ENCODE peak calls at places on chromosomes 5 and 9, in six cellular contexts. H is CD8-positive, alpha-beta T cell; X is aorta; G is hepatocyte; R is fibroblast of lung; D is stomach. Z is an unnamed sample.

GRCh38 chr9:129336601-129337286 is 158.7 kb upstream of the IER5L start:
- DNase-seq in R (peak; percentile 89), G (peak; percentile 81), D (peak; percentile 67), H (peak; percentile 40), X (no peak), Z (no peak)

GRCh38 chr5:146533260-146533857 is 17.4 kb upstream of the GPR151 start:
- DNase-seq in X (peak; percentile 71), D (peak; percentile 80), G (peak; percentile 86), H (peak; percentile 71), R (peak; percentile 54), Z (peak; percentile 64)

GRCh38 chr5:150059623-150060022 is 26.7 kb downstream of the CSF1R start:
- DNase-seq in H (no peak), D (no peak), G (no peak), R (no peak), X (no peak), Z (no peak)

GRCh38 chr9:20884985-20885593 is 146.4 kb downstream of the HACD4 start:
- DNase-seq in R (peak; percentile 42), D (peak; percentile 67), G (peak; percentile 62), H (peak; percentile 58), X (peak; percentile 75), Z (peak; percentile 19)

GRCh38 chr9:24257726-24258125 is 288.0 kb downstream of the IZUMO3 start:
- DNase-seq in R (peak; percentile 69), X (no peak), H (no peak), G (no peak), D (no peak), Z (no peak)

GRCh38 chr5:147081256-147081872 is 153.5 kb upstream of the STK32A start:
- DNase-seq in X (no peak), G (no peak), H (no peak), R (peak; percentile 46), D (no peak), Z (no peak)

GRCh38 chr9:108786756-108787663 is 68.8 kb downstream of the ACTL7B start:
- DNase-seq in H (no peak), G (peak; percentile 49), R (peak; percentile 64), X (peak; percentile 55), D (no peak), Z (no peak)

GRCh38 chr5:115713408-115713807 is 87.6 kb upstream of the TMED7 start:
- DNase-seq in H (no peak), G (no peak), D (no peak), R (no peak), X (no peak), Z (no peak)

GRCh38 chr9:114117996-114118830 is 19.1 kb upstream of the KIF12 start:
- DNase-seq in H (no peak), G (peak; percentile 48), R (no peak), X (no peak), D (peak; percentile 67), Z (no peak)

GRCh38 chr9:20271107-20271506 is 351.2 kb downstream of the MLLT3 start:
- DNase-seq in D (no peak), X (no peak), R (no peak), H (no peak), G (no peak), Z (no peak)

GRCh38 chr5:154271936-154272514 is 81.5 kb downstream of the GALNT10 start:
- DNase-seq in G (no peak), X (no peak), H (no peak), D (no peak), R (no peak), Z (no peak)

DNA sequence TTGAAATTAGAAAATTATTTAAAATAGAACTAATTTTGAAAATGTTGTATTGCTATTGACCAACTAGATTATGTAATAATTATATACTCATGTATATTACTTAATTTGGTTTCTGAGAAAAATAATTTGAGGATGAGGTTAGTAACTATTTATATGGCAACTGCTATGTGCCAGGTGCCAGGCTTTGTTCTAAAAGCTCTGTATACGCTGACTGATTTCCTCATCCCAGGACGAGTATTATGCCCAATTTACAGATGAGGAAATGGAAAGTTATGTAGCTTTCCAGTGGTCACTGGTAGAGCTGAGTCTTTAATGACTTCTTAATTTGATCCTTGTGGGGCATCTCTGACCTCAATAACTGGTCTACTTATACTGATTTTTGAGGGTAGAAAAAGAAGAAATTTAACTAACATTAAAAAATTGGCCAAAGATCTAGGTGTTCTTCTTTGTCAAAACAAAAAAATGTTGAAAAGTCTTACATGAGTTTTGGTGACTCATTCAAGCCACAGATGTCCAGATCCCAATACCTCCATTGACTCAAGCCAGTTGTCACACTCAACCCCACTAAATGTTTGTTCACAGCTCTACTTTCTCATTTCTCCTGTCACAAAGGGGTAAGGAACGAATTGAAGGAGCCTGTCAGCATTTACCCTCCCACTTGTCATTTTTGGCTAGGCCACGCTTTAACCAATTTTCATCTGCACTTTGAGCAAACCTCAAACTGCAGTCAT is 228.1 kb upstream of the MEF2C start:
- DNase-seq in G (no peak), D (no peak), X (no peak), H (no peak), R (peak; percentile 43), Z (no peak)
- H3K4me1 ChIP-seq in G (no peaks in the 10 kb centered on the region), D (no peaks in the 10 kb centered on the region), X (no peaks in the 10 kb centered on the region), H (no peaks in the 10 kb centered on the region), R (no peaks in the 10 kb centered on the region), Z (no peaks in the 10 kb centered on the region)

DNA sequence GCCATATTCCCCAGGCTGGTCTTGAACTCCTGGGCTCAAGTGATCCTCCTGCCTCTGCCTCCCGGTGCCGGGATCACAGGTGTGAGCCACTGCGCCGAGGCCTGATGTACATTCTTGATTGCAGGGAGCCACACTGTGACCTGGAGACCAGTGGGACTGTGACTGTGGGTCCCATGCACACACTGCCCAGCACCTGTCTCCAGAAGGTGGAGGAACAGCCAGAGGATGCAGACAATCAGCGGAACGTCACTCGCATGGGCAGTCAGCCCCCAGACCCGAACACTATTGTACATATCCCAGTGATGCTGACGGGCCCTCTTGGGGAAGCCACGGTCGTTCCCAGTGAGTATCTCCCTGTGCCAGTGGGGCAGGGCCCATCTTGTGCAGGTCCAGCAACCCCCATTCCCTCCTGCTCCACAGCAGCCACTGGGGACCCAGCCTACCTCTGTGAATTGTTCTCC is 147.3 kb downstream of the CACNA1B start:
- DNase-seq in X (no peak), H (no peak), G (no peak), D (peak; percentile 19), R (no peak), Z (peak; percentile 34)
- H3K27me3 ChIP-seq in X (no peaks in the 10 kb centered on the region), H (no peaks in the 10 kb centered on the region), G (peaks cover 54% of the 10 kb centered on the region), D (no peaks in the 10 kb centered on the region), R (peaks cover 4% of the 10 kb centered on the region), Z (no peaks in the 10 kb centered on the region)

DNA sequence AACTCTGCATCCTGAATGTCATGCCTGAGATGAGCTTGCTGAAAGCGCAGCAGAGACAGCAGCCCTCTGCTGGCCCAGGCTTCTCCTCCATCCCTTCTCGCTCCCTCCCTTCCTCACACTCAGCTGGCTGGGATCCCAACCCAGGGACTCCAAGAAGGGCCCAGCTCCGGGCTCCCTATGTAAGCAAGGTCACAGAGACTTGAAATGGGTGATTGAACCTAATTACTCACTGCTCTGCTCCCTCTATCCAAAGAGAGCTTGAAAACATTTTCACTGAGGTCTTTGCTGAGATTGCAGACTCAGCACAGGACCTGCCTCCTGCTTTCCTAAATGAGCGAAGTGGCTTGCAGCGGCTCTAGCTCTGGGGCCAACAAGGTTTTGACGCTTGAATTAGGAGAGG is 42.8 kb downstream of the RAPGEF1 start:
- DNase-seq in H (no peak), G (no peak), X (no peak), R (peak; percentile 51), D (peak; percentile 61), Z (peak; percentile 69)
- H3K4me1 ChIP-seq in H (peaks cover 35% of the 10 kb centered on the region), G (peaks cover 17% of the 10 kb centered on the region), X (no peaks in the 10 kb centered on the region), R (peaks cover 10% of the 10 kb centered on the region), D (peaks cover 86% of the 10 kb centered on the region), Z (peaks cover 92% of the 10 kb centered on the region)

GRCh38 chr5:73434461-73434860 is 14.1 kb downstream of the FOXD1 start:
- DNase-seq in D (no peak), H (no peak), X (no peak), R (no peak), G (no peak), Z (no peak)
- H3K27me3 ChIP-seq in D (peaks cover 33% of the 10 kb centered on the region), H (peaks cover 45% of the 10 kb centered on the region), X (no peaks in the 10 kb centered on the region), R (peaks cover 12% of the 10 kb centered on the region), G (peaks cover 95% of the 10 kb centered on the region), Z (peaks cover 28% of the 10 kb centered on the region)

DNA sequence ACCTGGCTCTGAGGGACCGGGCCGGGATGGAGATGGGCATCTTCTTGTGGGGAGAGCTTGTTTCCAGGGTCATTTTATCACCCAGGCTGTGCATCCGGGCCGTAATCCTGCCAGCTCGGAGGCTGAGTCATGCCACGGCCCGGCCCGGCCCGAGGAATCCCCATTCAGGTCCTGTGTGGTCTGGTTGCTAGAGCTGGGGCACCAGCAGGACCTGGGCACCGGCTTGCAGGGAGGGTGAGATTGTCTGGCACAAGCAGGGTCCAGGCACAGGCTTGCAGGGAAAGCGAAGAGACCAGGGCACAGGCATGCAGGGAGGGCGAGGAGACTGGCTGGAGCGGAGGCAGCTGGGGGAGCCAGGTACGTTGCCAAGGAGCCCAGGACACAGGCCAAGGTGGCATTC is 106.8 kb downstream of the RXRA start:
- DNase-seq in R (peak; percentile 33), D (peak; percentile 45), X (no peak), G (no peak), H (no peak), Z (peak; percentile 71)
- H3K4me1 ChIP-seq in R (peaks cover 9% of the 10 kb centered on the region), D (peaks cover 77% of the 10 kb centered on the region), X (no peaks in the 10 kb centered on the region), G (peaks cover 49% of the 10 kb centered on the region), H (no peaks in the 10 kb centered on the region), Z (peaks cover 79% of the 10 kb centered on the region)

GRCh38 chr5:155451106-155451505 is 437.6 kb downstream of the KIF4B start:
- DNase-seq in G (no peak), R (no peak), H (no peak), D (no peak), X (no peak), Z (no peak)
- H3K27me3 ChIP-seq in G (no peaks in the 10 kb centered on the region), R (no peaks in the 10 kb centered on the region), H (no peaks in the 10 kb centered on the region), D (no peaks in the 10 kb centered on the region), X (no peaks in the 10 kb centered on the region), Z (no peaks in the 10 kb centered on the region)

GRCh38 chr9:76027426-76027825 is 137.0 kb downstream of the PCSK5 start:
- DNase-seq in H (no peak), R (peak; percentile 84), G (no peak), X (no peak), D (no peak), Z (no peak)
- H3K4me1 ChIP-seq in H (peaks cover 78% of the 10 kb centered on the region), R (no peaks in the 10 kb centered on the region), G (no peaks in the 10 kb centered on the region), X (no peaks in the 10 kb centered on the region), D (no peaks in the 10 kb centered on the region), Z (no peaks in the 10 kb centered on the region)

GRCh38 chr5:141733198-141733597 is 51.2 kb upstream of the ARAP3 start:
- DNase-seq in H (no peak), R (no peak), G (no peak), D (no peak), X (no peak), Z (no peak)

GRCh38 chr5:141725909-141726308 is 43.9 kb upstream of the ARAP3 start:
- DNase-seq in X (no peak), R (no peak), G (no peak), H (no peak), D (no peak), Z (no peak)

GRCh38 chr5:141732417-141732816 is 50.4 kb upstream of the ARAP3 start:
- DNase-seq in X (no peak), H (no peak), D (no peak), R (no peak), G (no peak), Z (no peak)

GRCh38 chr5:141734501-141735231 is 52.6 kb upstream of the ARAP3 start:
- DNase-seq in G (peak; percentile 83), R (peak; percentile 48), H (no peak), X (peak; percentile 62), D (peak; percentile 35), Z (no peak)

GRCh38 chr5:141729387-141730006 is 47.5 kb upstream of the ARAP3 start:
- DNase-seq in H (no peak), X (no peak), G (no peak), R (no peak), D (no peak), Z (no peak)
- H3K27me3 ChIP-seq in H (no peaks in the 10 kb centered on the region), X (no peaks in the 10 kb centered on the region), G (no peaks in the 10 kb centered on the region), R (peaks cover 9% of the 10 kb centered on the region), D (no peaks in the 10 kb centered on the region), Z (no peaks in the 10 kb centered on the region)

Z was measured in psoas muscle.